ENCODE peak calls at places on chromosome 15, in nine cellular contexts. One of them, this sample, is unnamed.

GRCh38 chr15:101390060-101390459 is 95.0 kb upstream of the SNRPA1 start:
- DNase-seq in GM23248: no peak
- DNase-seq in H7: no peak
- DNase-seq in cardiac fibroblast: no peak
- DNase-seq in hepatocyte: no peak
- DNase-seq in ascending aorta: no peak
- DNase-seq in tibial artery: no peak
- DNase-seq in psoas muscle: peak
- DNase-seq in stomach: no peak
- DNase-seq in this sample: no peak

GRCh38 chr15:76905013-76905839 is at the start of gene SCAPER:
- DNase-seq in psoas muscle: peak
- DNase-seq in ascending aorta: peak
- DNase-seq in hepatocyte: peak
- DNase-seq in stomach: peak
- DNase-seq in tibial artery: peak
- DNase-seq in H7: peak
- DNase-seq in GM23248: peak
- DNase-seq in cardiac fibroblast: peak
- DNase-seq in this sample: peak

GRCh38 chr15:90211440-90212168 is 10.5 kb downstream of the SEMA4B start:
- DNase-seq in ascending aorta: no peak
- DNase-seq in hepatocyte: peak
- DNase-seq in GM23248: peak
- DNase-seq in psoas muscle: no peak
- DNase-seq in cardiac fibroblast: peak
- DNase-seq in tibial artery: no peak
- DNase-seq in H7: peak
- DNase-seq in stomach: peak
- DNase-seq in this sample: no peak

GRCh38 chr15:28984421-28985375 is 98.9 kb downstream of the APBA2 start:
- DNase-seq in cardiac fibroblast: peak
- DNase-seq in psoas muscle: no peak
- DNase-seq in tibial artery: no peak
- DNase-seq in hepatocyte: peak
- DNase-seq in H7: no peak
- DNase-seq in stomach: no peak
- DNase-seq in ascending aorta: no peak
- DNase-seq in GM23248: peak
- DNase-seq in this sample: no peak

GRCh38 chr15:59298255-59298856 is 74.3 kb downstream of the MYO1E start:
- DNase-seq in ascending aorta: peak
- DNase-seq in cardiac fibroblast: no peak
- DNase-seq in GM23248: peak
- DNase-seq in tibial artery: no peak
- DNase-seq in hepatocyte: no peak
- DNase-seq in H7: no peak
- DNase-seq in stomach: no peak
- DNase-seq in psoas muscle: no peak
- DNase-seq in this sample: no peak

GRCh38 chr15:90463381-90463780 is 66.3 kb upstream of the CRTC3 start:
- DNase-seq in tibial artery: no peak
- DNase-seq in hepatocyte: no peak
- DNase-seq in GM23248: peak
- DNase-seq in psoas muscle: no peak
- DNase-seq in stomach: no peak
- DNase-seq in ascending aorta: no peak
- DNase-seq in cardiac fibroblast: peak
- DNase-seq in H7: no peak
- DNase-seq in this sample: peak

GRCh38 chr15:23561914-23562313 is 3.6 kb upstream of the MKRN3 start:
- DNase-seq in GM23248: no peak
- DNase-seq in cardiac fibroblast: no peak
- DNase-seq in stomach: no peak
- DNase-seq in ascending aorta: no peak
- DNase-seq in hepatocyte: no peak
- DNase-seq in psoas muscle: no peak
- DNase-seq in tibial artery: no peak
- DNase-seq in H7: no peak
- DNase-seq in this sample: no peak

GRCh38 chr15:58639992-58640391 is 109.5 kb downstream of the ADAM10 start:
- DNase-seq in cardiac fibroblast: no peak
- DNase-seq in H7: peak
- DNase-seq in tibial artery: no peak
- DNase-seq in hepatocyte: no peak
- DNase-seq in GM23248: no peak
- DNase-seq in psoas muscle: no peak
- DNase-seq in ascending aorta: no peak
- DNase-seq in stomach: no peak
- DNase-seq in this sample: no peak

GRCh38 chr15:74208901-74209559 is 6.4 kb upstream of the STRA6 start:
- DNase-seq in stomach: no peak
- DNase-seq in cardiac fibroblast: peak
- DNase-seq in tibial artery: no peak
- DNase-seq in hepatocyte: peak
- DNase-seq in ascending aorta: no peak
- DNase-seq in GM23248: no peak
- DNase-seq in H7: peak
- DNase-seq in psoas muscle: no peak
- DNase-seq in this sample: no peak

GRCh38 chr15:44066211-44066827 is 128.8 kb downstream of the FRMD5 start:
- DNase-seq in H7: peak
- DNase-seq in psoas muscle: peak
- DNase-seq in ascending aorta: peak
- DNase-seq in GM23248: peak
- DNase-seq in hepatocyte: peak
- DNase-seq in cardiac fibroblast: peak
- DNase-seq in tibial artery: no peak
- DNase-seq in stomach: peak
- DNase-seq in this sample: no peak
- H3K4me3 ChIP-seq in H7: no peak
- H3K4me3 ChIP-seq in psoas muscle: no peak
- H3K4me3 ChIP-seq in ascending aorta: no peak
- H3K4me3 ChIP-seq in GM23248: no peak
- H3K4me3 ChIP-seq in hepatocyte: no peak
- H3K4me3 ChIP-seq in cardiac fibroblast: no peak
- H3K4me3 ChIP-seq in tibial artery: no peak
- H3K4me3 ChIP-seq in stomach: no peak
- H3K4me3 ChIP-seq in this sample: no peak

GRCh38 chr15:80404057-80404718 is at the start of gene ARNT2:
- DNase-seq in H7: peak
- DNase-seq in tibial artery: no peak
- DNase-seq in stomach: no peak
- DNase-seq in cardiac fibroblast: no peak
- DNase-seq in ascending aorta: no peak
- DNase-seq in GM23248: peak
- DNase-seq in psoas muscle: peak
- DNase-seq in hepatocyte: peak
- DNase-seq in this sample: no peak

GRCh38 chr15:80403712-80404056 is 498 bp upstream of the ARNT2 start:
- DNase-seq in tibial artery: no peak
- DNase-seq in H7: no peak
- DNase-seq in psoas muscle: peak
- DNase-seq in ascending aorta: no peak
- DNase-seq in cardiac fibroblast: no peak
- DNase-seq in hepatocyte: peak
- DNase-seq in GM23248: no peak
- DNase-seq in stomach: no peak
- DNase-seq in this sample: no peak

GRCh38 chr15:80404719-80405553 is 754 bp downstream of the ARNT2 start:
- DNase-seq in psoas muscle: peak
- DNase-seq in tibial artery: no peak
- DNase-seq in ascending aorta: no peak
- DNase-seq in stomach: no peak
- DNase-seq in GM23248: no peak
- DNase-seq in cardiac fibroblast: no peak
- DNase-seq in H7: peak
- DNase-seq in hepatocyte: peak
- DNase-seq in this sample: no peak

GRCh38 chr15:80405554-80405850 is 1.3 kb downstream of the ARNT2 start:
- DNase-seq in H7: no peak
- DNase-seq in psoas muscle: no peak
- DNase-seq in hepatocyte: no peak
- DNase-seq in tibial artery: no peak
- DNase-seq in GM23248: no peak
- DNase-seq in stomach: no peak
- DNase-seq in cardiac fibroblast: no peak
- DNase-seq in ascending aorta: no peak
- DNase-seq in this sample: no peak

GRCh38 chr15:80405970-80406369 is 1.8 kb downstream of the ARNT2 start:
- DNase-seq in psoas muscle: no peak
- DNase-seq in stomach: no peak
- DNase-seq in tibial artery: no peak
- DNase-seq in cardiac fibroblast: no peak
- DNase-seq in ascending aorta: no peak
- DNase-seq in GM23248: no peak
- DNase-seq in H7: no peak
- DNase-seq in hepatocyte: no peak
- DNase-seq in this sample: no peak
- H3K4me3 ChIP-seq in psoas muscle: no peak
- H3K4me3 ChIP-seq in stomach: no peak
- H3K4me3 ChIP-seq in tibial artery: no peak
- H3K4me3 ChIP-seq in cardiac fibroblast: no peak
- H3K4me3 ChIP-seq in ascending aorta: no peak
- H3K4me3 ChIP-seq in GM23248: no peak
- H3K4me3 ChIP-seq in H7: no peak
- H3K4me3 ChIP-seq in hepatocyte: no peak
- H3K4me3 ChIP-seq in this sample: no peak

DNA sequence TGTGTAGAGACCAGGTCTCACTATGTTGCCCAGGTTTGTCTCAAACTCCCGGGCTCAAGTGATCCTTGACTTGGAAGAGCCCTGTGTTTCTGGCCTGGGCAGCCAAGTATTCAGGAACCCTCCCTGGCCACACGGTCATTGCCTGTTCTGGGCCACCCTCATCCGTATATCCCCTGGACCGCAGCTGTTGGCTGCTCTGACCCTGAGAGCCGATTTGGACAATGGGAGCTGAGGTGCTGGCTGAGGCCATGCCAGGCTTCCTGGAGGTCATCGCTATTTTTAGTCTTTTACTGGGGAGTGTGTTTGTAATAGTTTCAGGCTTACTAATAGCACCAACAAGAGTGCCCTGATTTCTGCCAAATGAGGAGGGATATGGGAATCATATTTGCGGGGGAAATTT is 60.7 kb downstream of the ADAMTS7 start:
- DNase-seq in ascending aorta: peak
- DNase-seq in GM23248: peak
- DNase-seq in tibial artery: peak
- DNase-seq in hepatocyte: no peak
- DNase-seq in psoas muscle: peak
- DNase-seq in H7: peak
- DNase-seq in stomach: no peak
- DNase-seq in cardiac fibroblast: no peak
- DNase-seq in this sample: no peak
- H3K4me3 ChIP-seq in ascending aorta: peak
- H3K4me3 ChIP-seq in GM23248: peak
- H3K4me3 ChIP-seq in tibial artery: peak
- H3K4me3 ChIP-seq in hepatocyte: no peak
- H3K4me3 ChIP-seq in psoas muscle: peak
- H3K4me3 ChIP-seq in H7: no peak
- H3K4me3 ChIP-seq in stomach: peak
- H3K4me3 ChIP-seq in cardiac fibroblast: no peak
- H3K4me3 ChIP-seq in this sample: peak

DNA sequence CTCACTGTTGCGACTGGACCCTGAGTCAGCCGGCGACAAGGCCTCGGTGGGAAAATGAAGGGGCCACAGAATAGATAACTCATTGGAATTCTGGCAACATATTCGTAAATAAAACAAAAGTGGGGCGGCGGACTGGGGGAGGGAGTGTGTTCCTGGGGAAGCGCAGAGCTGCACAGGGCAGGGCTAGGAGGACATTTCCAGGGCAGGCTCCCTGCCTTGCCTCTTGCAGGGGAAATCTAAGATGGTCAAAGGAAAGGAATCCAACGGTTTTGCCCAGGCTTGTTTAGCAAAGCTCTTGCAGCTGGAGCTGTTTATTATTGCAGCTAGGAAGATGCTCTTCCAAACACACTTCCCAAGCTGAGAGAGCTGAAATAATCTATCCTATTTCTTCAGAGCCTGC is 1042.7 kb upstream of the NR2F2 start:
- DNase-seq in hepatocyte: no peak
- DNase-seq in ascending aorta: no peak
- DNase-seq in H7: no peak
- DNase-seq in psoas muscle: no peak
- DNase-seq in stomach: no peak
- DNase-seq in tibial artery: no peak
- DNase-seq in cardiac fibroblast: no peak
- DNase-seq in GM23248: no peak
- DNase-seq in this sample: no peak
- H3K4me3 ChIP-seq in hepatocyte: no peak
- H3K4me3 ChIP-seq in ascending aorta: no peak
- H3K4me3 ChIP-seq in H7: no peak
- H3K4me3 ChIP-seq in psoas muscle: no peak
- H3K4me3 ChIP-seq in stomach: no peak
- H3K4me3 ChIP-seq in tibial artery: no peak
- H3K4me3 ChIP-seq in cardiac fibroblast: no peak
- H3K4me3 ChIP-seq in GM23248: no peak
- H3K4me3 ChIP-seq in this sample: no peak

DNA sequence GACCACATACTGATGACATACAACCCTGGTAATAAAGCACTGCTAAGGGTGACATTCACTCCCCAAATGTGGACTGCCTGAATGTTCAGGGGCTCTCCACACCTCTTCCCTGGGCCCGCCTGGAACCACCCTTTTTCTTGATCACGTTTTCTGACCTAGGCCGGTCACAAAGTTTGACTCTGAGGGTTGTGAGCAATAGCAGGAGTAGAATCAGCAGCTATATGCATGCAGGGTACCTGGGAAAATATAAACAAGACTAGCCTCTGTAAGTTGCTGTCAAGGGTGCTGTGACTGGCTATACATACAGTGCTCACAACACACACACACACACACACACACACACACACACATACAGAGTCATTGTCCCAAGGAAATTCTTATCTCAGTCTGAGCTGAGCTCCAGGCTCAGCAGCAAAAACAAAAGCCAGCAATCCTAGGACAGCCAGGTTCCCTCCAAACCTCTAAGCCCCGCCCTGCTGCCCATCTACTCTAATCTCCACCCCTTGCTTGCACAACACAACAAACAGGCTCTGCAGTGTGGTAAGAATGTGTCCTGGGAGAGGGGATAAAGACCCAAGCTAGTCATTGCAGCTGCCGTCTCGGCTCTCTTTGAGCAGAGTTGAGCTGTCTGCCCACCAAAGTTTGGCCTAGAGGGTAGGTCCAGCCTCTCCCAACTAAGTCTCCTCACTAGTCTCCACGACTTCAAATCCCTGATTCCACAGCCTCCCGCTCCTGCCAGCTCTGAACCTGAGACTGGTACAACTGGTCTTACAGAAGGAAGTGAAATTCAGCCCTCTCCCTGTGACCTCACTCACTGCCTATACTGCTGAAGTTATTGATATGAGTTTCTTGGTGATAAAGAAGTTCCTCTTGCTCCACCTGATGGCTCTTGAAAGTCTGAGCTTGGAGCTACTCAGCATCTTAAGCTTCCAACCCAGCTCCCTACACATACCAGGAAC is 2.2 kb downstream of the BMF start:
- DNase-seq in ascending aorta: peak
- DNase-seq in H7: peak
- DNase-seq in GM23248: peak
- DNase-seq in stomach: peak
- DNase-seq in hepatocyte: peak
- DNase-seq in cardiac fibroblast: peak
- DNase-seq in tibial artery: peak
- DNase-seq in psoas muscle: peak
- DNase-seq in this sample: no peak
- H3K4me3 ChIP-seq in ascending aorta: peak
- H3K4me3 ChIP-seq in H7: no peak
- H3K4me3 ChIP-seq in GM23248: no peak
- H3K4me3 ChIP-seq in stomach: no peak
- H3K4me3 ChIP-seq in hepatocyte: peak
- H3K4me3 ChIP-seq in cardiac fibroblast: no peak
- H3K4me3 ChIP-seq in tibial artery: no peak
- H3K4me3 ChIP-seq in psoas muscle: peak
- H3K4me3 ChIP-seq in this sample: no peak

This sample was measured in skeletal muscle cell.